ENCODE peak calls at places on chromosomes 7 and 10, in four cellular contexts. B, X, I and K are unnamed samples.

GRCh38 chr10:71517310-71518159 is 120.8 kb downstream of the CDH23 start:
- DNase-seq in B (no peak), X (no peak), I (no peak), K (no peak)

GRCh38 chr10:17452060-17452894 is 2.1 kb downstream of the ST8SIA6 start:
- DNase-seq in B (no peak), I (no peak), X (no peak), K (no peak)

GRCh38 chr7:24830440-24831050 is 73.3 kb upstream of the GSDME start:
- DNase-seq in X (no peak), I (no peak), B (no peak), K (no peak)

GRCh38 chr10:4810093-4810492 is 15.9 kb upstream of the AKR1E2 start:
- DNase-seq in X (no peak), B (no peak), I (no peak), K (no peak)

GRCh38 chr7:95478139-95479037 is 7.4 kb upstream of the ASB4 start:
- DNase-seq in I (no peak), B (peak; percentile 35), X (no peak), K (no peak)

GRCh38 chr7:122651451-122651850 is 47.5 kb downstream of the RNF133 start:
- DNase-seq in I (no peak), B (no peak), X (no peak), K (no peak)

GRCh38 chr7:51590746-51591145 is 274.1 kb upstream of the COBL start:
- DNase-seq in X (no peak), I (no peak), B (no peak), K (no peak)

GRCh38 chr7:107387573-107388219 is 82.2 kb upstream of the GPR22 start:
- DNase-seq in X (no peak), B (no peak), I (no peak), K (no peak)

GRCh38 chr10:49552277-49552676 is 13.4 kb upstream of the ERCC6 start:
- DNase-seq in I (no peak), B (no peak), X (no peak), K (peak; percentile 94)

GRCh38 chr7:106220307-106220706 is 64.5 kb downstream of the NAMPT start:
- DNase-seq in B (no peak), I (no peak), X (no peak), K (no peak)